ENCODE peak calls at places on chromosome 5, in seven cellular contexts. O is GM12878, V is sigmoid colon, R is HepG2, K is tibial nerve, G is A549, N is H1. L is an unnamed sample.

GRCh38 chr5:14144586-14145355 is 1.6 kb downstream of the TRIO start:
- DNase-seq in O (peak; percentile 76), V (peak; percentile 84), R (no peak), K (peak; percentile 61), G (peak; percentile 81), N (no peak), L (peak; percentile 72)

GRCh38 chr5:10301266-10301665 is 6.4 kb downstream of the CMBL start:
- DNase-seq in O (no peak), V (no peak), R (no peak), K (no peak), G (no peak), N (no peak), L (peak; percentile 61)

GRCh38 chr5:123549256-123549904 is 37.4 kb downstream of the CSNK1G3 start:
- DNase-seq in O (peak; percentile 85), V (no peak), R (no peak), K (no peak), G (no peak), N (no peak), L (peak; percentile 34)

GRCh38 chr5:171524461-171524860 is 105.0 kb downstream of the FGF18 start:
- DNase-seq in O (no peak), V (no peak), R (no peak), K (no peak), G (no peak), N (no peak), L (no peak)

GRCh38 chr5:134547579-134547978 is 22.1 kb downstream of the JADE2 start:
- DNase-seq in O (no peak), V (peak; percentile 81), R (no peak), K (no peak), G (no peak), N (no peak), L (no peak)

GRCh38 chr5:110045153-110045552 is 355.4 kb downstream of the MAN2A1 start:
- DNase-seq in O (no peak), V (no peak), R (no peak), K (no peak), G (no peak), N (no peak), L (no peak)

GRCh38 chr5:51382508-51382758 is 815 bp upstream of the ISL1 start:
- DNase-seq in O (no peak), V (no peak), R (no peak), K (no peak), G (no peak), N (no peak), L (no peak)

GRCh38 chr5:55634204-55634785 is 77.8 kb downstream of the SLC38A9 start:
- DNase-seq in O (no peak), V (no peak), R (no peak), K (peak; percentile 49), G (no peak), N (no peak), L (no peak)

GRCh38 chr5:131957721-131958483 is 12.4 kb upstream of the MEIKIN start:
- DNase-seq in O (no peak), V (no peak), R (no peak), K (no peak), G (no peak), N (no peak), L (no peak)

GRCh38 chr5:180334176-180334575 is 19.0 kb downstream of the GFPT2 start:
- DNase-seq in O (no peak), V (peak; percentile 50), R (no peak), K (no peak), G (no peak), N (no peak), L (no peak)

GRCh38 chr5:68173007-68173406 is 42.5 kb upstream of the PIK3R1 start:
- DNase-seq in O (no peak), V (no peak), R (no peak), K (peak; percentile 43), G (no peak), N (no peak), L (no peak)

GRCh38 chr5:148937239-148937638 is 110.8 kb downstream of the ADRB2 start:
- DNase-seq in O (no peak), V (no peak), R (no peak), K (no peak), G (no peak), N (no peak), L (no peak)

GRCh38 chr5:74950836-74951515 is 84.8 kb upstream of the FAM169A start:
- DNase-seq in O (no peak), V (no peak), R (no peak), K (no peak), G (no peak), N (no peak), L (no peak)

GRCh38 chr5:74953601-74953960 is 87.4 kb upstream of the FAM169A start:
- DNase-seq in O (no peak), V (no peak), R (no peak), K (no peak), G (no peak), N (no peak), L (no peak)

GRCh38 chr5:74949976-74950375 is 83.8 kb upstream of the FAM169A start:
- DNase-seq in O (no peak), V (no peak), R (no peak), K (no peak), G (no peak), N (no peak), L (no peak)

GRCh38 chr5:74952406-74952805 is 86.2 kb upstream of the FAM169A start:
- DNase-seq in O (no peak), V (no peak), R (no peak), K (no peak), G (no peak), N (no peak), L (no peak)

DNA sequence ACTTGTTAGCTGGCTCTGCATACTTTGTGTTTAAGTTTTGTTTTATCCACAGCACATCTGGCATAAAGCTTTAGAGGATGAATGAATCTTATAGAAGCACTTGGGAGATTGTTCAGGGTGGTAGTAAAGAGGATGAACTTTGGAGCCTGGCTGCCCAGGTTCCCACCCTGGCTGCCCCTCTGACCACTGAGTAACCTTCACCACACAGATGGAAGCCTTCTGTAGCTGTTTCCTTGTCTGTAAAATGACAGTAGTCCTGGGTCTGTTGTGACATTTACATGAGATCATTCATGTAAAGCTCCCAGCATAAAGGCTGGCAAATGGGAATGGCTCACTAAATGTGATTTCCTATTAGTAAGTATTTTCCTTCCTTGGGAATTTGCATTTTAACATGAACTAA is 85.7 kb upstream of the FAM169A start:
- DNase-seq in O (no peak), V (no peak), R (no peak), K (no peak), G (no peak), N (no peak), L (no peak)
- TF ChIP-seq EP300 in O (no peak), V (no peak), R (no peak), K (no peak), G (no peak), N (no peak), L (no peak)

DNA sequence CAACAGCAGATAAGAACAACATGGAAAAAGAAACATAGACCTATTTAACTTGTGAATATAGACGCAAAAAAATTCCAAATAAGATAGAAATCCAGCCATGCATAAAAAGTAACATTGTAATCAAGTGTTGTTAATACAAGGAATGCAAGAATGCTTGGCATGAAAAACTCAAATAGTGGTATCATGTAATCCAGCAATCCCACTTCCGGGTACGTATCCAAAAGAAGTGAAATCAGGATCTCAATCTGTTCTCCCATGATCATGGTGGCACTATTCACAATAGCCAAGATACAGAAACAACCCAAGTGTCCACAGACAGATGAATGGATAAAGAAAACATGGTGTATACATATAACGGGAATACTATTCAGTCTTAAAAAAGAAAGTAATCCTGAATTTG is 437.4 kb downstream of the ARHGEF28 start:
- DNase-seq in O (no peak), V (no peak), R (no peak), K (no peak), G (no peak), N (no peak), L (no peak)
- H3K27ac ChIP-seq in O (no peak overlapping the region), V (no peak overlapping the region), R (no peak overlapping the region), K (no peak overlapping the region), G (no peak overlapping the region), N (no peak overlapping the region), L (no peak overlapping the region)

DNA sequence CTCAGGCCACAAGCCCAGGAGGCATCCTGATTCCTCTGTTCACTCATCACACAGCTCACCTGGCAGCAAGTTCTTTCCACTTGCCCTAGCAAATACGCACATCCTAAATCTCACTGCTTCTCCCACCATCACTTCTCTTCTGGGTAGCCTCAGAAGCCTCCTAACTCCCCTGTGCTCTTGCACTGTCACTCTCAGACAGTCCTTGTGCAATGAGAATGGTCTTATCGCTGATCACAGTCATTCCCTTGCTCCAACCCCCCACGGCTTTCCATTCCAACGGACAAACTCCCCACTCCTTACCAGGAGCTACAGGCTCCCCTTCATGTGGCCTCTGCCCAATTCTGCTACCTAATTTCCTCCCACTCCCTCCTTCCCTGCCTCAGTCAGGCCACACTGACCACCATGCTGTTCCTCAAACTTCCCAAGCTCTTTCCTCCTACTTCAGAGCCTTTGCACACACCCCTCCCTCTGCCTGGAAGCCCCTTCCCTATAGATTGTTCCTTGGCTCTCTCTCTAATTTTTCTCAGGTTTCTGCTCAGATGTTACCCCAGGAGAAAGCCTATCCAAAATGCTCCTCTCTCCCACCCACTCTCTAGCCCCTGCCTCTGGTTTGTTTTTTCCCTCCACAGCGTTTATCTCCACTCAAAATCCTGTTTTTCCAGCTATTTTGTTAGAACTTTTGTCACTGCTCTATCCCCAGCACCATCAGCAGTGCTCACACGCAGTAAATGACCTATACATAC is 34.1 kb upstream of the TNFAIP8 start:
- DNase-seq in O (no peak), V (no peak), R (no peak), K (no peak), G (no peak), N (no peak), L (no peak)
- TF ChIP-seq EP300 in O (no peak), V (no peak), R (no peak), K (no peak), G (no peak), N (no peak), L (no peak)

DNA sequence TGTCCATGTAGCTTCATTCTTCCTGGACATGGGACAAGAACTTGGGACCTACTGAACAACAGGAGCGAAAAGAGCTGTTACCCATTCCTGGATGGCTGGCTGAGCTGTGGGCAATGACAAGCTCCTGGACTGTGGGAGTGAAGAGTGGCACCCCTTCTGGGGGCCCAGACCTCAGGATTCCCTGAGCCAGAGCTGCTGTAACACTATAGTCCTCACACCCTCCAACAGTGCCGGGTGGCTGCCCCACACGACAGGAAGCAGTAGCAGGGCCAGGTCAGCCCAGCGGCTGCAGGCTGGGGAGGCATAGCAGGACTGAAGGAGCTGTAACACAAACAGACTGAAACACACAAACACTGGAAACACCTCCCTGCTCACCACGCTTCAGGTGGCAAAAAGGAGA is 169.7 kb upstream of the IRX2 start:
- DNase-seq in O (no peak), V (no peak), R (no peak), K (no peak), G (no peak), N (no peak), L (no peak)
- H3K27ac ChIP-seq in O (no peak overlapping the region), V (no peak overlapping the region), R (no peak overlapping the region), K (no peak overlapping the region), G (no peak overlapping the region), N (no peak overlapping the region), L (no peak overlapping the region)

DNA sequence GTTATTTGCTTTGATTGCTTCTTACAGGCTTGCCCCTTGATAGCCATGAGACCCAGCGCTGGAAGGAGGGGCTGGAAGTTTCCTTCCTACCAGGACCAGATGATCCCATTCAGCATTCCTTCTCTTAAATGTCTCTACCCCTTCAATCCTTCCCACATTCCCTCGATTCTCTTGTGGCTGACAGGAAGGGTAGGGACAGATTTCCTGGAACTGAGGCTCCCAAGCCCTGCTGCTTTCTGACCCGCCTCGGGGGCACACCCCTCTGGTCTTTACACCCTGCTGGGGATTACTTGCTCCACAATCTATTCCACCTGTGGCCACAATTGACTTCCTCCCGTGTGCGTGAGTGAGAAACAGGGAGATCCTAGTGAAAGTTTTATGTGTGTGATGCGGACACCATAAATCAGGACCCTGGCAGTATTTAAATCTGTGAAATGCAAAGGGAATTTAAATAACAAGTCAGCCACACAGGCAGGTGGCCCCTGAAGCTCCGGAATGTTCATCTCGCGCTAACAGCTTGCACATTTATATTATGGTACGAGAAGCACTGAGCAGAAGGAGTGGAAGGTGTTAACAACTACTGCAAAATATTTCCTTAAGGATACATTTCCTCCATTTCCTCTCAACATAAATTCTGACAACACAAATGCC is 237.5 kb downstream of the SLIT3 start:
- DNase-seq in O (no peak), V (no peak), R (no peak), K (no peak), G (no peak), N (no peak), L (no peak)
- TF ChIP-seq EP300 in O (no peak), V (no peak), R (no peak), K (no peak), G (no peak), N (no peak), L (no peak)